ENCODE peak calls at places on chromosome 20, in ten cellular contexts. N is K562, C is H1, I is stomach, J is GM23338, M is spleen, R is GM12891, Z is upper lobe of left lung, V is HCT116, K is breast epithelium. B is an unnamed sample.

GRCh38 chr20:58800134-58800650 is 50.5 kb downstream of the GNAS-AS1 start:
- DNase-seq in N (no peak), C (no peak), I (no peak), J (peak; percentile 66), M (no peak), R (no peak), Z (no peak), V (no peak), K (no peak), B (no peak)

GRCh38 chr20:34703573-34704176 is 469 bp upstream of the TP53INP2 start:
- DNase-seq in N (peak; percentile 35), C (no peak), I (peak; percentile 55), J (peak; percentile 55), M (no peak), R (no peak), Z (peak; percentile 44), V (no peak), K (peak; percentile 41), B (no peak)

GRCh38 chr20:36236786-36237121 is 476 bp downstream of the AAR2 start:
- DNase-seq in N (no peak), C (no peak), I (no peak), J (no peak), M (no peak), R (no peak), Z (no peak), V (no peak), K (no peak), B (no peak)

GRCh38 chr20:4112490-4113420 is 97.4 kb upstream of the RNF24 start:
- DNase-seq in N (no peak), C (no peak), I (peak; percentile 86), J (no peak), M (no peak), R (peak; percentile 24), Z (peak; percentile 57), V (no peak), K (peak; percentile 56), B (no peak)

GRCh38 chr20:572752-573151 is 29.2 kb upstream of the CSNK2A1 start:
- DNase-seq in N (no peak), C (no peak), I (no peak), J (no peak), M (no peak), R (no peak), Z (no peak), V (no peak), K (no peak), B (no peak)

GRCh38 chr20:20731000-20731944 is 18.8 kb upstream of the RALGAPA2 start:
- DNase-seq in N (no peak), C (no peak), I (no peak), J (no peak), M (no peak), R (no peak), Z (no peak), V (no peak), K (no peak), B (no peak)

GRCh38 chr20:50690562-50690978 is 772 bp downstream of the RIPOR3 start:
- DNase-seq in N (no peak), C (no peak), I (no peak), J (peak; percentile 62), M (no peak), R (no peak), Z (no peak), V (no peak), K (no peak), B (no peak)

GRCh38 chr20:51884561-51884960 is 82.2 kb upstream of the SALL4 start:
- DNase-seq in N (no peak), C (no peak), I (no peak), J (no peak), M (no peak), R (no peak), Z (no peak), V (no peak), K (no peak), B (no peak)

GRCh38 chr20:56691325-56691990 is 62.4 kb downstream of the TFAP2C start:
- DNase-seq in N (no peak), C (no peak), I (no peak), J (no peak), M (no peak), R (no peak), Z (no peak), V (no peak), K (no peak), B (no peak)

GRCh38 chr20:15942130-15942529 is 631.1 kb downstream of the KIF16B start:
- DNase-seq in N (no peak), C (no peak), I (no peak), J (no peak), M (no peak), R (no peak), Z (no peak), V (no peak), K (no peak), B (peak; percentile 24)

DNA sequence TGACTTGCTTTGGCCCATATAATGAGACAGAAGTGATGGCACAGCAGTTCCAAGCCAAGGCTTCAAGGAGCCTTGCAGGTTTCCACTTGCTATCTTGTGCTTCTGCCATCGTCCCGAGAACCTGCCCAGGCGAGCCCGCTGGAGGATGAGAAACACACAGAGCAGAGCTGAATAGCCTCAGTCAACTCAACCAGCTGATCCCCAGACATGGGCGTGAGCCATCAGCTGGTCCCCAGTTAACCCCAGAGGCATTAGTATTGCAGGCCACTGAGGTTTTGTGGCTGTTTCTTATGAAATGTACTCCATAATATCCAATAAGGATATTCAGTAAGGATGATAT is 81.7 kb upstream of the SHLD1 start:
- DNase-seq in N (no peak), C (no peak), I (no peak), J (no peak), M (no peak), R (no peak), Z (no peak), V (no peak), K (peak; percentile 41), B (no peak)
- TF ChIP-seq POLR2AphosphoS5 in N (no peak), C (no peak), I (no peak), J (no peak), M (no peak), R (no peak), Z (no peak), V (no peak), K (no peak), B (no peak)

GRCh38 chr20:48706116-48706656 is 121.6 kb downstream of the PREX1 start:
- DNase-seq in N (no peak), C (no peak), I (no peak), J (no peak), M (peak; percentile 32), R (no peak), Z (no peak), V (no peak), K (no peak), B (no peak)

GRCh38 chr20:48708116-48708515 is 119.7 kb downstream of the PREX1 start:
- DNase-seq in N (no peak), C (no peak), I (no peak), J (no peak), M (peak; percentile 62), R (no peak), Z (no peak), V (no peak), K (no peak), B (no peak)

GRCh38 chr20:48705208-48706115 is 122.3 kb downstream of the PREX1 start:
- DNase-seq in N (no peak), C (no peak), I (no peak), J (no peak), M (no peak), R (no peak), Z (no peak), V (no peak), K (no peak), B (no peak)

GRCh38 chr20:48708630-48709029 is 119.2 kb downstream of the PREX1 start:
- DNase-seq in N (no peak), C (no peak), I (no peak), J (no peak), M (peak; percentile 54), R (no peak), Z (no peak), V (no peak), K (no peak), B (no peak)

DNA sequence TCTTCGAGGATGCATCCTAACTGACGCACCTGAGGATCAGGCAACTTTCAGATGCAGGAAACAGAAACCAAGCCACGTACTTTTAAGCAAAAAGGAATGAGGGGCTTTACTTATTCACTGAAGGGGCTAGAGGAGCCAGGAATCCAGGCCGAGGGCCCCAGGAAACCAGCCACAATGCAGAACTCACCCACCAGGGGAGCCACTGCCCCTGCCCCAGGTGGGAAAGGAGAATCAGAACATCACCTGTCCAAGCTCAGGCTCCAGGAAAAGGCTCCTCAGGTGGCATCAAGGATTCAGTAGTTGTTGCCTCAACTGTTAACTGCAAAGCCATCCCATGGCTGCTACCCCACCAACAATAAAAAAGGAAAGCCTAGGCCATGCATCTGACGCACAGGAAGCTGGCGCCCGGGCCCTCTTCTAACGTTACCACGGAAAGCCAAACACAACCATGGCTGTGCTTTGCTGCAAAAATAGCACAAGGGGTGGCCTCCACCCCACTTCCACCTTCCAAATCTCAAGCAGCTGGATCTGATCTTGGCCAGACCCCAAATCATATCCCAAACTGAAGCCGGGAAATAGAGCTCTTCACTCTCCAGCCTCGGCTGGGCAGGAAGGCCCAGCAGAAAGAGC is 121.0 kb downstream of the PREX1 start:
- DNase-seq in N (no peak), C (no peak), I (no peak), J (peak; percentile 31), M (peak; percentile 48), R (no peak), Z (no peak), V (no peak), K (no peak), B (no peak)
- TF ChIP-seq POLR2AphosphoS5 in N (no peak), C (no peak), I (no peak), J (no peak), M (peak; percentile 7), R (no peak), Z (no peak), V (no peak), K (no peak), B (no peak)

DNA sequence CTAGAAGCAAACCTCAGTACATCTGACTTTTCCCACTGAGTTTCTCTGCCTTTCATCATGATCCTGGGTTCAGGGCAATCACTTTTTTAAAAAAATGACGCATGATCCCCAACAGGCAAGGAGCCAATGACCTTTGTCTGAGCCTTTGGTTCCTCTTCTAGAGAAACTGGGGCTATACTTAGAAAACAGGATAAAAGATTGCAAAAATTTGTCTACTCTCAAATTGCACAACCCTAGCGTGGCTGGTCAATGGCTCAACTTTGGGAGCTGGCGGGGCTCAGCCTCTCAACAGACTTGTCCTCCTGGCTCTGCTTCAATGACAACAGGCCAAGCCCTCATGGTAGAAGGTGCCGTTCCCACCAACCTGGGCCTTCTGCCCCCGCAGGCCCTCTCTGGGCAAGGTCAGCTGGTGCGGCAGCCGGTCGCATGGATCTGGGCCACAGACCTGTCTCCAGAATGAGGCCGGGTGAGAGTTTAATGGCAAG is 48.7 kb downstream of the PDYN start:
- DNase-seq in N (no peak), C (no peak), I (peak; percentile 35), J (no peak), M (peak; percentile 86), R (no peak), Z (peak; percentile 84), V (no peak), K (peak; percentile 68), B (no peak)
- TF ChIP-seq POLR2AphosphoS5 in N (no peak), C (no peak), I (no peak), J (no peak), M (peak; percentile 65), R (no peak), Z (peak; percentile 90), V (no peak), K (peak; percentile 37), B (no peak)

GRCh38 chr20:63858393-63859165 is 2.7 kb upstream of the ABHD16B start:
- DNase-seq in N (peak; percentile 59), C (no peak), I (no peak), J (peak; percentile 66), M (peak; percentile 85), R (no peak), Z (no peak), V (no peak), K (no peak), B (no peak)
- TF ChIP-seq POLR2AphosphoS5 in N (no peak), C (no peak), I (no peak), J (peak; percentile 45), M (peak; percentile 62), R (no peak), Z (peak; percentile 10), V (no peak), K (no peak), B (no peak)

B was measured in SK-N-MC.